ENCODE peak calls at places on chromosomes 7 and 10, in five cellular contexts. X is HL-60, B is Calu3, I is colonic mucosa, P is mesothelial cell of epicardium. J is an unnamed sample.

GRCh38 chr10:68829494-68829893 is 2.2 kb downstream of the STOX1 start:
- DNase-seq in B (no peak), I (no peak), P (no peak), X (no peak), J (no peak)

GRCh38 chr7:142632291-142633134 is 116.8 kb upstream of the PRSS1 start:
- DNase-seq in I (peak), P (peak), B (peak), X (no peak), J (peak)

GRCh38 chr7:14115706-14116105 is 126.2 kb upstream of the ETV1 start:
- DNase-seq in P (no peak), B (no peak), X (no peak), I (no peak), J (no peak)

GRCh38 chr7:100875356-100875751 is 451 bp downstream of the SRRT start:
- DNase-seq in P (no peak), I (no peak), X (no peak), B (no peak), J (no peak)

GRCh38 chr7:104135760-104136558 is 71.9 kb downstream of the ORC5 start:
- DNase-seq in P (no peak), B (no peak), X (no peak), I (no peak), J (no peak)

GRCh38 chr10:65415318-65415717 is 1510.5 kb upstream of the LRRTM3 start:
- DNase-seq in I (no peak), P (no peak), B (no peak), X (no peak), J (no peak)

GRCh38 chr7:117690147-117690546 is 183.1 kb downstream of the CTTNBP2 start:
- DNase-seq in X (no peak), I (no peak), P (no peak), B (no peak), J (no peak)

GRCh38 chr10:13536674-13537366 is 8.0 kb upstream of the BEND7 start:
- DNase-seq in B (peak), P (peak), I (peak), X (no peak), J (no peak)

GRCh38 chr7:72925546-72926120 is 738 bp downstream of the POM121 start:
- DNase-seq in P (no peak), I (no peak), B (no peak), X (no peak), J (no peak)

GRCh38 chr7:95430864-95431263 is 4.0 kb downstream of the PON2 start:
- DNase-seq in P (no peak), I (peak), B (peak), X (no peak), J (no peak)

GRCh38 chr7:108181073-108181985 is 51.2 kb upstream of the LAMB4 start:
- DNase-seq in B (peak), P (no peak), I (no peak), X (no peak), J (no peak)

GRCh38 chr7:150939052-150939810 is 38.9 kb downstream of the KCNH2 start:
- DNase-seq in I (no peak), X (no peak), B (no peak), P (no peak), J (no peak)

GRCh38 chr7:158447206-158448171 is 140.1 kb downstream of the PTPRN2 start:
- DNase-seq in P (no peak), I (no peak), X (no peak), B (no peak), J (no peak)

GRCh38 chr7:138607216-138608126 is 93.7 kb downstream of the SVOPL start:
- DNase-seq in B (no peak), I (no peak), X (peak), P (no peak), J (no peak)

GRCh38 chr7:132080967-132081668 is 495.2 kb downstream of the PLXNA4 start:
- DNase-seq in I (no peak), B (no peak), P (no peak), X (no peak), J (no peak)

GRCh38 chr10:32150532-32151101 is 94.4 kb upstream of the KIF5B start:
- DNase-seq in P (no peak), I (no peak), B (no peak), X (no peak), J (no peak)

GRCh38 chr10:11611248-11612003 is at the start of gene USP6NL:
- DNase-seq in B (peak), I (peak), P (peak), X (peak), J (peak)

GRCh38 chr7:140229591-140230516 is 53.1 kb upstream of the KDM7A start:
- DNase-seq in I (peak), X (no peak), B (no peak), P (no peak), J (peak)

GRCh38 chr7:94297397-94297838 is 97.3 kb upstream of the COL1A2 start:
- DNase-seq in X (no peak), I (peak), B (no peak), P (no peak), J (no peak)

GRCh38 chr7:44772440-44772839 is 23.8 kb downstream of the ZMIZ2 start:
- DNase-seq in B (no peak), P (no peak), I (no peak), X (no peak), J (no peak)

GRCh38 chr10:9608592-9608991 is 1409.1 kb upstream of the CELF2 start:
- DNase-seq in X (no peak), B (no peak), I (no peak), P (no peak), J (no peak)

GRCh38 chr7:45082031-45082830 is 6.5 kb downstream of the NACAD start:
- DNase-seq in B (no peak), I (no peak), P (no peak), X (no peak), J (no peak)

GRCh38 chr7:99618726-99619125 is 2.0 kb downstream of the ZSCAN25 start:
- DNase-seq in B (no peak), X (no peak), I (no peak), P (no peak), J (no peak)

GRCh38 chr7:149870701-149871483 is 2.9 kb upstream of the ATP6V0E2 start:
- DNase-seq in X (no peak), B (no peak), I (peak), P (peak), J (peak)

GRCh38 chr10:96442017-96442643 is 71.6 kb downstream of the TLL2 start:
- DNase-seq in P (no peak), B (no peak), X (no peak), I (no peak), J (no peak)

GRCh38 chr10:96632974-96633373 is 46.2 kb upstream of the TM9SF3 start:
- DNase-seq in P (no peak), B (peak), I (no peak), X (no peak), J (no peak)

GRCh38 chr10:69226919-69227450 is 6.9 kb downstream of the HKDC1 start:
- DNase-seq in B (no peak), I (no peak), P (no peak), X (no peak), J (no peak)

GRCh38 chr7:133290041-133290440 is 37.2 kb downstream of the EXOC4 start:
- DNase-seq in I (no peak), P (no peak), X (no peak), B (no peak), J (no peak)

GRCh38 chr10:78177013-78177370 is 143.3 kb downstream of the RPS24 start:
- DNase-seq in I (no peak), P (no peak), B (no peak), X (no peak), J (no peak)

GRCh38 chr10:80118669-80119068 is 13.9 kb upstream of the PLAC9 start:
- DNase-seq in P (no peak), X (no peak), B (no peak), I (no peak), J (no peak)

GRCh38 chr10:63819753-63820347 is 298.6 kb downstream of the REEP3 start:
- DNase-seq in P (peak), I (peak), X (no peak), B (peak), J (no peak)

GRCh38 chr7:47039899-47040298 is 542.0 kb downstream of the TNS3 start:
- DNase-seq in P (no peak), B (no peak), X (no peak), I (no peak), J (no peak)

GRCh38 chr7:154744226-154744860 is 258.6 kb downstream of the PAXIP1 start:
- DNase-seq in P (peak), X (no peak), B (peak), I (peak), J (no peak)

GRCh38 chr10:104417629-104418292 is 64.1 kb downstream of the CFAP58 start:
- DNase-seq in I (no peak), B (no peak), P (no peak), X (peak), J (no peak)

GRCh38 chr10:111648046-111648445 is 535.5 kb downstream of the GPAM start:
- DNase-seq in X (no peak), P (no peak), I (no peak), B (no peak), J (no peak)

DNA sequence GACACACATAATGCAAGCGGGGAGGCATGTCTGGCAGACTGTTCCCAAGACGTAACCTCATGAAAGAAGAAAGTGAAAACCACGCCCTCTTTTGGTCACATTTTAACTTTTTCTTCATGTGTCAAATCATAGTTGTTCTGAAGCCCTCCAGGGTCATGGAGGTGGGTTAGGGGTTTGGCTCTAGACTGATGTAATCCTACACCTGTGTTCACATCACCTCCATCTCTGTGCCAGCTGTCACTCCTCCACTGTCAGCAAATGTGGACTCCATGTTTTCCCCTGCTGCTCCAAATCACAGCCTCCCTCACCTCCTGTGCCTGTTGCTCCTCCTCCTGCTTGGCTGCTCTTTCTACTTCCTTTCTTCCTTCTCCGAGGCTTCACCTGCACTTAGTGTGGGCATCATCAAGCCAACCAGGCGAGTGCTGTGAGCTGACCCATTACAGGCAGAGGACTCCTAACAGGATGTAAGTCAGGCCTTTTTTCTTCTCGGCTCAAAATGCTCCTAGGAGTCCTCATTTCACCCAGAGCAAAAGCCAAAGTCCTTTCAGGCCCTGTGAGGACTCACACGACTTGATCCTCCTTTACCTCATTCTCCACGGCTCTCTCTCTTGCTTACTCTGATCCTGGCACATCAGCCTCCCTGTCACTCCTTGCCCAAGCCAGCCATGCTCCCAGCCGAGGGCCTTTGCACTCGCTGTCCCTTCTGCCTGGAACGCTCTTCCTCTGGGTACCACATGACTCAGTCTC is 66.4 kb upstream of the IFRD1 start:
- DNase-seq in I (no peak), X (no peak), B (no peak), P (no peak), J (no peak)
- TF ChIP-seq CTCF in I (no peak), X (no peak), B (no peak), P (no peak), J (no peak)

GRCh38 chr7:106545275-106545674 is 115.7 kb downstream of the CCDC71L start:
- DNase-seq in X (no peak), I (no peak), B (no peak), P (no peak), J (no peak)

GRCh38 chr7:106538638-106539037 is 122.3 kb downstream of the CCDC71L start:
- DNase-seq in X (no peak), I (no peak), B (no peak), P (no peak), J (no peak)

GRCh38 chr7:106537119-106537518 is 123.8 kb downstream of the CCDC71L start:
- DNase-seq in X (no peak), P (no peak), I (no peak), B (no peak), J (no peak)

GRCh38 chr7:106543221-106543757 is 117.7 kb downstream of the CCDC71L start:
- DNase-seq in P (no peak), X (no peak), B (no peak), I (no peak), J (no peak)

GRCh38 chr7:106542550-106543220 is 118.3 kb downstream of the CCDC71L start:
- DNase-seq in B (peak), P (peak), I (peak), X (no peak), J (no peak)
- TF ChIP-seq CTCF in B (peak), P (peak), I (peak), X (peak), J (peak)

GRCh38 chr10:35224045-35224740 is 97.5 kb downstream of the CREM start:
- DNase-seq in B (no peak), X (no peak), I (no peak), P (no peak), J (no peak)

GRCh38 chr10:35231646-35232045 is 104.7 kb upstream of the CCNY start:
- DNase-seq in X (no peak), I (no peak), P (no peak), B (no peak), J (no peak)

GRCh38 chr10:35225204-35225603 is 98.6 kb downstream of the CREM start:
- DNase-seq in B (no peak), X (peak), I (no peak), P (no peak), J (no peak)

GRCh38 chr10:35226507-35226906 is 99.9 kb downstream of the CREM start:
- DNase-seq in P (no peak), B (no peak), I (no peak), X (no peak), J (no peak)

GRCh38 chr10:35228058-35228457 is 101.4 kb downstream of the CREM start:
- DNase-seq in B (no peak), P (no peak), X (no peak), I (no peak), J (no peak)
- TF ChIP-seq CTCF in B (no peak), P (peak), X (no peak), I (no peak), J (no peak)

GRCh38 chr10:101818958-101819633 is 852 bp upstream of the OGA start:
- DNase-seq in X (no peak), P (peak), B (peak), I (peak), J (no peak)
- TF ChIP-seq CTCF in X (no peak), P (no peak), B (no peak), I (no peak), J (no peak)

GRCh38 chr10:120480065-120480600 is 23.1 kb downstream of the PLPP4 start:
- DNase-seq in I (no peak), P (no peak), B (no peak), X (no peak), J (no peak)
- TF ChIP-seq CTCF in I (no peak), P (no peak), B (no peak), X (no peak), J (no peak)

GRCh38 chr7:35035511-35035921 is 1.8 kb downstream of the DPY19L1 start:
- DNase-seq in X (no peak), B (peak), P (no peak), I (peak), J (no peak)
- TF ChIP-seq CTCF in X (no peak), B (no peak), P (no peak), I (no peak), J (no peak)

GRCh38 chr10:16518822-16519221 is 2.9 kb downstream of the C1QL3 start:
- DNase-seq in I (no peak), B (no peak), P (no peak), X (no peak), J (no peak)
- TF ChIP-seq CTCF in I (no peak), B (no peak), P (peak), X (no peak), J (peak)

GRCh38 chr7:129381710-129382484 is 52.3 kb upstream of the STRIP2 start:
- DNase-seq in X (no peak), P (no peak), B (no peak), I (no peak), J (no peak)

GRCh38 chr7:129376076-129376777 is 58.0 kb upstream of the STRIP2 start:
- DNase-seq in X (no peak), I (peak), P (no peak), B (peak), J (no peak)

GRCh38 chr7:129375221-129375938 is 58.9 kb upstream of the STRIP2 start:
- DNase-seq in B (no peak), P (no peak), I (no peak), X (no peak), J (no peak)

GRCh38 chr7:129373651-129374428 is 60.4 kb upstream of the STRIP2 start:
- DNase-seq in X (no peak), P (no peak), B (no peak), I (no peak), J (no peak)

DNA sequence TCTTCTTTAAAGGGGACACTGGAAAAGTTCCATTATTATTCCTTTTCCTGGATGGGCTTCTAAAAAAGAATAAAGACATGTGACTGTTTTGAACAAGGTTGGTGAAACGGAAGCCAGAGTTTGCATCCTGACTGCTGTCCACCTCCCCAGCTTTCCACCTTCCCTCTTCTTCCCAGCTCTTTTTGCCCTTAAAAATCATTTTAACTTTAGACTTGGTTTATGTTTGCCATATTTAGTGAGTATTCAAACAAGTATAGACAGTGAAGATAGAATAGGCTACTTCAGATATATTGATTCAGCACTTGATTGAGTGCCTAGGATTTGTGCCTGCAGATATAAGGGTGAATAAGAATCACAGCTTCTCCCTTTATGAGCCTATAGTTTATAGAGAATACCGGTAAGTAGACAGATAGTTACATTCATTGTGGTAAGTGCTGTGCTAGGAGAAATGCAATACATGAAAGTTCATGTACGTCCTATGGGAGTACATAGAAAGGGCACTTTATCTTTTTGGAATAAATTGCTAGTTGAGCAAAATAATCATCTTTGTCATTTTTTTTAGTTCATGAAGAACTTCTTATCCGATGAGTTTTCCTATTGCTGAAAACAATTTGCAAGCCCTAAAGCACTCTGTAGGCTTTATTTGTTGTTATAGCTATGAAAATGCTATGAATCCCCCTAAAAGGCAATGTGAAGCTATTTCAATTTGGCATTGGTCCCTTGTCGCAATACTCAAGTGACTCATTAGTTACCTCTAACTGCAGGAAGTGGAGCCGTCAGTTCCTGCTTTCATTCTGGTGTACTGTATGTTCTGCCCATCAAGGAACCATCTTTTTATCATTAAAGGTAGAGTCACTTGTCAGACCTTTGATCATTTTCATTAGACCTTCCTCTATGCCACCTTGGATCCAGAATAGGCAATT is 57.2 kb upstream of the STRIP2 start:
- DNase-seq in X (peak), B (peak), P (no peak), I (no peak), J (peak)
- TF ChIP-seq CTCF in X (no peak), B (no peak), P (no peak), I (no peak), J (no peak)

GRCh38 chr10:43901302-43901701 is 252.6 kb upstream of the ZNF32 start:
- DNase-seq in B (no peak), I (no peak), P (no peak), X (no peak), J (no peak)
- TF ChIP-seq CTCF in B (no peak), I (no peak), P (no peak), X (no peak), J (no peak)